ENCODE peak calls at places on chromosomes 16 and 17, in four cellular contexts. N is SK-N-SH, X is HepG2, M is H1. K is an unnamed sample.

GRCh38 chr17:64580384-64581307 is 73.9 kb downstream of the CEP95 start:
- DNase-seq in N (no peak), X (no peak), M (no peak), K (no peak)

GRCh38 chr16:27449434-27450188 is 47.6 kb downstream of the IL21R start:
- DNase-seq in N (no peak), X (no peak), M (no peak), K (no peak)

GRCh38 chr16:4175849-4176248 is 59.6 kb upstream of the ADCY9 start:
- DNase-seq in X (no peak), M (no peak), N (no peak), K (no peak)

GRCh38 chr17:61307905-61308886 is 91.4 kb upstream of the TBX2 start:
- DNase-seq in M (no peak), X (no peak), N (no peak), K (no peak)

GRCh38 chr17:33964344-33964979 is 290.6 kb upstream of the CCL2 start:
- DNase-seq in M (no peak), X (peak; percentile 23), N (no peak), K (peak; percentile 84)

GRCh38 chr17:62064029-62064790 is 868 bp downstream of the MED13 start:
- DNase-seq in X (no peak), M (no peak), N (no peak), K (no peak)

GRCh38 chr17:74303300-74303699 is 22.7 kb upstream of the KIF19 start:
- DNase-seq in X (no peak), M (no peak), N (no peak), K (no peak)

GRCh38 chr17:50151041-50151936 is 812 bp upstream of the PPP1R9B start:
- DNase-seq in N (peak; percentile 99), M (peak; percentile 71), X (peak; percentile 80), K (peak; percentile 63)

GRCh38 chr17:2243953-2244352 is 59.6 kb downstream of the SMG6 start:
- DNase-seq in M (no peak), N (no peak), X (no peak), K (no peak)

GRCh38 chr17:75325827-75326586 is 36.8 kb upstream of the SLC25A19 start:
- DNase-seq in X (no peak), M (no peak), N (no peak), K (no peak)

GRCh38 chr16:66332599-66332998 is 33.9 kb upstream of the CDH5 start:
- DNase-seq in X (no peak), M (no peak), N (no peak), K (no peak)

GRCh38 chr17:19713901-19714361 is 2.5 kb downstream of the SLC47A2 start:
- DNase-seq in X (no peak), M (no peak), N (no peak), K (no peak)

GRCh38 chr17:13727441-13728171 is 125.9 kb upstream of the HS3ST3A1 start:
- DNase-seq in N (no peak), X (no peak), M (no peak), K (no peak)

GRCh38 chr16:81548901-81549546 is 104.4 kb downstream of the CMIP start:
- DNase-seq in M (no peak), X (peak; percentile 99), N (no peak), K (peak; percentile 21)

GRCh38 chr17:46770818-46771600 is 47.5 kb downstream of the WNT3 start:
- DNase-seq in X (peak; percentile 50), M (no peak), N (peak; percentile 91), K (no peak)

GRCh38 chr17:78745407-78746088 is 36.5 kb downstream of the CYTH1 start:
- DNase-seq in N (no peak), M (no peak), X (peak; percentile 52), K (no peak)

GRCh38 chr16:31138621-31139578 is 3.4 kb upstream of the PRSS8 start:
- DNase-seq in M (no peak), N (peak; percentile 47), X (peak; percentile 41), K (no peak)

DNA sequence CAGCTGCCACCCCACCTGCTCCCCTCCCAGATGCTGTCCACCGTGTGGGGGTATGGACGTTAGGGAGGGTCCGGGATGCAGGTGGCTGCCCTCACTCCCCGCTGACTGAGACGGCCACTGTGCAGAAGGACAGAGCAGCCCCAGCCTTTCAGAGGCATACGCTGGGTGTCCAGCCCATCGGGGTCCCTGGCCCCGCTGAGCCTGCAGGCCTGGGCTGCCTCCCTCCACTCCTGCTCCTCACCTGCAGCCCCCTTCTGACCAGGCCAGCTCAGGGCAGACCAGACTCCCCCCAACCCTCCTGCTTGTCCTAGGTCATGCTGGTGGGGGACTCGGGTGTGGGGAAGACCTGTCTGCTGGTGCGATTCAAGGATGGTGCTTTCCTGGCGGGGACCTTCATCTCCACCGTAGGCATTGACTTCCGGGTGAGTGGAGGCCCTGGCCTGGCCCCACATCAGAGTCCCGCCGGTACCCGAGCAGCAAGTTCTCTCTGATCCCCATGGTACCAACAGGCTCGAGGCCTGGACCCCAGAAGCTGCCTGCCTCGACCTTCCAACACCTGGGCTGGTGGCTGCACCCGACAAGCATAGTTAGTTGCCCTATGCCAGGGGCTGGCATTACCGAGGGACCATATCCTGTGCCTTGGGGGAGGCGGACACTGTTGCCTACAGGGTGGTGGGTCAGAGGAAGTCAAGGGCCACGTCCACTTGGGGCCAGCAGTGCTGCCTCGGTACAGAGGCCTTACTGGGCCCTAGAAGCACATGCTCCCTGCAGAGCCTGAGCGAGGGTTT is 1.4 kb downstream of the RAB26 start:
- DNase-seq in X (peak; percentile 42), N (no peak), M (no peak), K (no peak)
- TF ChIP-seq TCF12 in X (no peak), N (no peak), M (no peak), K (no peak)

GRCh38 chr16:54936979-54937672 is 6.5 kb downstream of the IRX5 start:
- DNase-seq in N (no peak), M (no peak), X (no peak), K (no peak)
- H3K79me2 ChIP-seq in N (peaks cover 6% of the 10 kb centered on the region), M (no peaks in the 10 kb centered on the region), X (no peaks in the 10 kb centered on the region), K (no peaks in the 10 kb centered on the region)

GRCh38 chr16:57795431-57795878 is 6.8 kb downstream of the KIFC3 start:
- DNase-seq in M (no peak), X (peak; percentile 73), N (peak; percentile 80), K (no peak)
- TF ChIP-seq CTCF in M (peak; percentile 63), X (peak; percentile 73), N (peak; percentile 42), K (peak; percentile 61)

GRCh38 chr16:49181812-49182211 is 99.8 kb downstream of the CBLN1 start:
- DNase-seq in X (no peak), N (no peak), M (no peak), K (no peak)

GRCh38 chr16:49189286-49189685 is 92.4 kb downstream of the CBLN1 start:
- DNase-seq in X (no peak), M (no peak), N (peak; percentile 32), K (no peak)

GRCh38 chr16:49179714-49180330 is 101.8 kb downstream of the CBLN1 start:
- DNase-seq in M (no peak), X (no peak), N (no peak), K (no peak)

GRCh38 chr16:49183911-49184310 is 97.7 kb downstream of the CBLN1 start:
- DNase-seq in X (peak; percentile 20), N (peak; percentile 37), M (peak; percentile 7), K (no peak)
- TF ChIP-seq TCF12 in X (no peak), N (no peak), M (no peak), K (no peak)

GRCh38 chr16:88630433-88630832 is 7.9 kb upstream of the IL17C start:
- DNase-seq in M (no peak), N (no peak), X (no peak), K (no peak)
- H3K79me2 ChIP-seq in M (no peaks in the 10 kb centered on the region), N (no peaks in the 10 kb centered on the region), X (no peaks in the 10 kb centered on the region), K (no peaks in the 10 kb centered on the region)

GRCh38 chr16:23877107-23878070 is 41.6 kb downstream of the PRKCB start:
- DNase-seq in N (no peak), X (no peak), M (no peak), K (no peak)
- TF ChIP-seq CTCF in N (no peak), X (no peak), M (peak; percentile 47), K (peak; percentile 28)

DNA sequence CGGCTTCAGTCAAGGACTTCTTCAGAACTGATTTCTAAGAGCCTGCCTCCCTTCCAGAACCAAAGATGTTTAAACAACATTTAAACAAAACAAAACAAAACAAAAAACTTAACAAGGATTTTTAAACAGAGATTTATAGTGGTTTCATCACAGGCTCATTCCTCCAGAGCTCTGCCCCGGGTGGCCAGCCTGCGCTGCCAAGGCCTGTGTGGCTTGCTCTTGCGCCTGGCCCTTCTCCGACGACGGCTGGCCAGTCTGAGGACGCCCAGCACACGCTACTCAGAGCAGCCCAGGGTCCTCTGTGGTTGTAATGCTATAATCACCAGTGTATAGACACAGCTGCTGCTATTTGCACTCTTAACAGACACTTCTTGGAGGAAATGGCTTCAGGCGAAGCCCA is 307.2 kb upstream of the MYOCD start:
- DNase-seq in X (no peak), M (no peak), N (no peak), K (no peak)
- TF ChIP-seq TCF12 in X (no peak), M (no peak), N (no peak), K (no peak)

GRCh38 chr17:4573682-4574081 is 10.6 kb upstream of the SMTNL2 start:
- DNase-seq in M (no peak), N (no peak), X (no peak), K (no peak)

GRCh38 chr17:4574448-4575045 is 9.8 kb upstream of the SMTNL2 start:
- DNase-seq in M (no peak), N (no peak), X (no peak), K (no peak)

GRCh38 chr17:4576729-4577322 is 7.5 kb upstream of the SMTNL2 start:
- DNase-seq in M (no peak), N (no peak), X (peak; percentile 52), K (no peak)

GRCh38 chr17:4573115-4573514 is 11.2 kb upstream of the SMTNL2 start:
- DNase-seq in N (no peak), M (no peak), X (no peak), K (no peak)

DNA sequence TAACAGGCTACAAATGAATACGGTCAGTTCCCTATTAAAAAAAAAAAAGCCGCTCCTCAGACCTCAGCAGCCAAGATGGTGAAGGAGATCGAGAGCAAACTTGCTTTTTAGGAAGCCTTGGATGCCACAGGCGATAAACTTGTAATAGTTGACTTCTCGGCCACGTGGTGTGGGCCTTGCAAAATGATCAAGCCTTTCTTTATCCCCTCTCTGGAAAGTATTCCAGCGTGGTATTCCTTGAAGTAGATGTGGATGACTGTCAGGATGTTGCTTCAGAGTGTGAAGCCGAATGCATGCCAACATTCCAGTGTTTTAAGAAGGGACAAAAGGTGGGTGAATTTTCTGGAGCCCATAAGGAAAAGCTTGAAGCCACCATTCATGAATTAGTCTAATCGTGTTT is 11.8 kb upstream of the GGT6 start:
- DNase-seq in N (no peak), X (no peak), M (no peak), K (no peak)
- H3K79me2 ChIP-seq in N (no peaks in the 10 kb centered on the region), X (no peaks in the 10 kb centered on the region), M (no peaks in the 10 kb centered on the region), K (no peaks in the 10 kb centered on the region)

DNA sequence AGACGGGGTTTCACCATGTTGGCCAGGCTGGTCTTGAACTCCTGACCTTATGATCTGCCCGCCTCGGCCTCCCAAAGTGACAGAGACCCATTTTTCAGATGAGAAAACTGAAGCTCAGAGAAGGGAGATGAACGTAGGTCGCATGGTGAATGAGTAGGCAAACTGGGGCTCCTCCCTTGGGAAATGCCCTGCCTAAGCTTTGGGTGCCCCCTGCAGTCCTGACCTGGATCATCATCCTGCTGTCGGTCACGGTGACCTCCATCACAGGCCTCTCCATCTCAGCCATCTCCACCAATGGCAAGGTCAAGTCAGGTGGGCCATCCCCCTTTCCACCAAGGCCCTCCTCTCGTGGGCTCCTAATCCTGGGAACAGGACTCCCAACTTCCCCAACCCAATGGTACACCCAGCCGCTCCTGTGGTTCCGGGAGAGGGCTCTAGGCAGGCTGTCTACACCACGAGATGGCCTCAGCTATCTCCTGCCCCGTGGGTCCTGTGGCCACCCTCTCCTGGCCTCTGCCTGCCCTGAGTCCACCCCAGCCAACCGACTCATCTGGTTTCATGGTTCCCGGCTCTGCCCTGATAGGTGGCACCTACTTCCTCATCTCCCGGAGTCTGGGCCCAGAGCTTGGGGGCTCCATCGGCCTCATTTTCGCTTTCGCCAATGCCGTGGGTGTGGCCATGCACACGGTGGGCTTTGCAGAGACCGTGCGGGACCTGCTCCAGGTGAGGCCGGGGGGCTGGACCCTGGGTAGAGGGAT is 4.7 kb downstream of the SLC12A3 start:
- DNase-seq in M (peak; percentile 34), N (no peak), X (peak; percentile 77), K (no peak)
- TF ChIP-seq CTCF in M (peak; percentile 61), N (peak; percentile 39), X (peak; percentile 94), K (peak; percentile 63)

K was measured in GM12878.